ENCODE peak calls at places on chromosome 3, in eight cellular contexts. Q is HTR-8/SVneo; V is non-pigmented ciliary epithelial cell; M is cerebellar cortex; N is neural progenitor cell; U is KBM-7; F is naive thymus-derived CD8-positive, alpha-beta T cell; P is effector CD4-positive, alpha-beta T cell. B is an unnamed sample.

GRCh38 chr3:128549283-128550112 is 56.5 kb upstream of the GATA2 start:
- DNase-seq in N (no peak), P (no peak), Q (peak), U (no peak), V (peak), F (no peak), M (no peak), B (peak)

GRCh38 chr3:167705840-167706239 is 28.9 kb downstream of the PDCD10 start:
- DNase-seq in U (no peak), V (peak), F (no peak), Q (no peak), M (no peak), P (no peak), N (no peak), B (no peak)

GRCh38 chr3:72632129-72632528 is 216.1 kb downstream of the SHQ1 start:
- DNase-seq in F (no peak), U (no peak), M (no peak), Q (no peak), V (no peak), P (no peak), N (no peak), B (no peak)

GRCh38 chr3:124512881-124513609 is 217.2 kb upstream of the UMPS start:
- DNase-seq in U (no peak), Q (no peak), P (no peak), F (no peak), N (peak), M (no peak), V (no peak), B (no peak)

GRCh38 chr3:70854108-70854507 is 541.7 kb upstream of the MDFIC2 start:
- DNase-seq in F (no peak), U (peak), N (peak), P (no peak), M (no peak), Q (no peak), V (no peak), B (no peak)

GRCh38 chr3:66997560-66998074 is 490 bp upstream of the KBTBD8 start:
- DNase-seq in M (no peak), V (no peak), U (no peak), F (no peak), N (no peak), P (peak), Q (no peak), B (peak)

GRCh38 chr3:15120986-15121385 is 22.0 kb upstream of the RBSN start:
- DNase-seq in P (no peak), F (no peak), V (no peak), Q (no peak), N (no peak), M (no peak), U (no peak), B (no peak)

GRCh38 chr3:190586631-190587000 is 72.7 kb downstream of the IL1RAP start:
- DNase-seq in Q (peak), M (no peak), F (no peak), P (no peak), U (peak), N (no peak), V (no peak), B (no peak)

GRCh38 chr3:189168711-189169110 is 3.1 kb upstream of the TPRG1 start:
- DNase-seq in P (no peak), M (peak), F (no peak), V (no peak), Q (no peak), N (no peak), U (no peak), B (no peak)